ENCODE peak calls at places on chromosome 1, in five cellular contexts. J is COR-L47, Q is psoas muscle, F is tibial nerve, P is LoVo. D is an unnamed sample.

GRCh38 chr1:48869116-48869893 is 92.6 kb upstream of the BEND5 start:
- DNase-seq in P (no peak), Q (no peak), J (no peak), F (no peak), D (no peak)

GRCh38 chr1:155947292-155947691 is 5.9 kb downstream of the RXFP4 start:
- DNase-seq in P (no peak), Q (no peak), J (no peak), F (no peak), D (no peak)

GRCh38 chr1:34362949-34363348 is 186.2 kb downstream of the C1orf94 start:
- DNase-seq in F (no peak), Q (no peak), P (no peak), J (no peak), D (no peak)

GRCh38 chr1:39701092-39701460 is 9.8 kb upstream of the HPCAL4 start:
- DNase-seq in Q (no peak), F (peak), P (no peak), J (peak), D (peak)

GRCh38 chr1:79859212-79859948 is 852.9 kb upstream of the ADGRL4 start:
- DNase-seq in J (no peak), Q (no peak), P (peak), F (no peak), D (no peak)

GRCh38 chr1:27630859-27631491 is 4.0 kb downstream of the FGR start:
- DNase-seq in F (peak), Q (no peak), J (no peak), P (no peak), D (no peak)

GRCh38 chr1:81600878-81601658 is 199.7 kb upstream of the ADGRL2 start:
- DNase-seq in P (no peak), Q (no peak), J (no peak), F (no peak), D (no peak)

GRCh38 chr1:61182049-61182448 is 99.7 kb downstream of the NFIA start:
- DNase-seq in F (peak), Q (no peak), J (no peak), P (no peak), D (no peak)

GRCh38 chr1:53947172-53947835 is 1.2 kb downstream of the LRRC42 start:
- DNase-seq in Q (no peak), F (no peak), P (no peak), J (no peak), D (no peak)

GRCh38 chr1:235473808-235474207 is 30.4 kb downstream of the B3GALNT2 start:
- DNase-seq in Q (no peak), F (no peak), J (no peak), P (no peak), D (no peak)

GRCh38 chr1:207873055-207873890 is 37.7 kb downstream of the CD34 start:
- DNase-seq in F (no peak), P (no peak), Q (peak), J (no peak), D (no peak)

GRCh38 chr1:28417441-28418277 is 48.1 kb downstream of the PHACTR4 start:
- DNase-seq in F (no peak), Q (no peak), P (peak), J (no peak), D (no peak)

GRCh38 chr1:942864-943533 is 16.1 kb downstream of the NOC2L start:
- DNase-seq in F (no peak), P (no peak), J (peak), Q (no peak), D (no peak)

GRCh38 chr1:55604749-55605148 is 389.6 kb upstream of the USP24 start:
- DNase-seq in J (no peak), P (no peak), Q (no peak), F (peak), D (no peak)

GRCh38 chr1:3553166-3553939 is 58.0 kb downstream of the MEGF6 start:
- DNase-seq in Q (no peak), P (no peak), J (no peak), F (no peak), D (no peak)

GRCh38 chr1:29967261-29967660 is 730.9 kb downstream of the PTPRU start:
- DNase-seq in P (no peak), F (no peak), Q (no peak), J (no peak), D (no peak)